ENCODE peak calls at places on chromosomes 12 and 14, in six cellular contexts. Y is IMR-90, L is neuronal stem cell, E is H9, J is trophoblast cell, W is mesendoderm. H is an unnamed sample.

GRCh38 chr12:117105902-117106301 is 6.7 kb upstream of the TESC start:
- DNase-seq in J (no peak), W (no peak), E (no peak), Y (no peak), L (no peak), H (no peak)

GRCh38 chr14:54312166-54312801 is 84.5 kb upstream of the CDKN3 start:
- DNase-seq in E (peak), J (peak), Y (peak), W (peak), L (no peak), H (peak)

GRCh38 chr12:47889040-47889439 is 15.8 kb downstream of the VDR start:
- DNase-seq in Y (no peak), E (no peak), W (no peak), J (no peak), L (no peak), H (no peak)

GRCh38 chr12:52627395-52628110 is 9.2 kb upstream of the KRT73 start:
- DNase-seq in J (no peak), W (no peak), Y (no peak), E (peak), L (no peak), H (no peak)

GRCh38 chr14:89320381-89321000 is 96.5 kb downstream of the FOXN3 start:
- DNase-seq in L (no peak), E (no peak), J (no peak), Y (peak), W (peak), H (no peak)

GRCh38 chr12:72030272-72030671 is 91.6 kb downstream of the TPH2 start:
- DNase-seq in Y (no peak), W (no peak), J (no peak), E (no peak), L (no peak), H (no peak)

GRCh38 chr12:29552994-29553748 is 55.7 kb upstream of the OVCH1 start:
- DNase-seq in E (no peak), W (no peak), Y (no peak), J (no peak), L (no peak), H (no peak)

GRCh38 chr12:23039834-23040233 is 414.9 kb downstream of the ETNK1 start:
- DNase-seq in J (no peak), Y (peak), L (no peak), E (no peak), W (no peak), H (no peak)

GRCh38 chr14:91919814-91920213 is 27.7 kb downstream of the FBLN5 start:
- DNase-seq in W (no peak), J (no peak), Y (peak), E (no peak), L (no peak), H (no peak)

GRCh38 chr14:90864741-90865140 is 48.5 kb upstream of the TTC7B start:
- DNase-seq in L (no peak), E (no peak), W (no peak), Y (no peak), J (no peak), H (no peak)

GRCh38 chr14:54194501-54194900 is 202.3 kb upstream of the CDKN3 start:
- DNase-seq in J (no peak), E (no peak), Y (no peak), L (no peak), W (no peak), H (peak)

GRCh38 chr14:103123634-103124500 is 606 bp downstream of the TNFAIP2 start:
- DNase-seq in J (peak), Y (no peak), W (no peak), L (no peak), E (peak), H (peak)

GRCh38 chr14:75495882-75496281 is 26.4 kb upstream of the BATF start:
- DNase-seq in E (no peak), W (no peak), L (no peak), J (no peak), Y (no peak), H (no peak)

GRCh38 chr12:107322063-107322462 is 228.7 kb upstream of the CRY1 start:
- DNase-seq in J (no peak), E (no peak), L (no peak), Y (no peak), W (no peak), H (no peak)

GRCh38 chr14:59698793-59699192 is 122.2 kb upstream of the CCDC175 start:
- DNase-seq in Y (no peak), L (no peak), W (no peak), E (no peak), J (no peak), H (no peak)

GRCh38 chr14:58815046-58815701 is 177.4 kb downstream of the DACT1 start:
- DNase-seq in L (no peak), Y (peak), J (no peak), W (no peak), E (no peak), H (no peak)

GRCh38 chr14:102867826-102868580 is 54.5 kb upstream of the AMN start:
- DNase-seq in J (no peak), W (no peak), L (no peak), E (no peak), Y (no peak), H (no peak)

GRCh38 chr12:46629331-46630229 is 196.2 kb downstream of the SLC38A4 start:
- DNase-seq in L (no peak), J (no peak), Y (no peak), W (no peak), E (no peak), H (no peak)

GRCh38 chr12:106227641-106228319 is 20.0 kb downstream of the CKAP4 start:
- DNase-seq in Y (no peak), W (no peak), L (no peak), E (peak), J (peak), H (peak)

GRCh38 chr12:98503593-98504367 is 11.6 kb upstream of the TMPO start:
- DNase-seq in J (peak), L (peak), W (peak), E (peak), Y (peak), H (peak)

GRCh38 chr12:105166736-105167135 is 59.2 kb downstream of the WASHC4 start:
- DNase-seq in E (no peak), W (no peak), J (no peak), L (no peak), Y (peak), H (peak)

GRCh38 chr14:55580401-55581010 is 499 bp downstream of the KTN1 start:
- DNase-seq in Y (no peak), J (no peak), E (peak), W (no peak), L (peak), H (peak)

GRCh38 chr12:18221726-18222125 is 39.6 kb upstream of the PIK3C2G start:
- DNase-seq in J (no peak), L (no peak), E (no peak), W (no peak), Y (no peak), H (no peak)

GRCh38 chr14:50233335-50234250 is 2.2 kb upstream of the SOS2 start:
- DNase-seq in L (no peak), Y (no peak), W (no peak), E (no peak), J (peak), H (no peak)

GRCh38 chr14:71680733-71681387 is 251.4 kb upstream of the RGS6 start:
- DNase-seq in E (peak), Y (no peak), L (peak), W (peak), J (no peak), H (no peak)

GRCh38 chr14:100615736-100616695 is 28.8 kb upstream of the BEGAIN start:
- DNase-seq in E (no peak), J (no peak), Y (no peak), W (no peak), L (no peak), H (no peak)

GRCh38 chr12:57226588-57227314 is 2.8 kb upstream of the SHMT2 start:
- DNase-seq in J (no peak), E (peak), L (no peak), Y (no peak), W (peak), H (no peak)

GRCh38 chr12:112977641-112978040 is 678 bp upstream of the OAS2 start:
- DNase-seq in Y (no peak), W (no peak), E (no peak), L (no peak), J (no peak), H (no peak)

GRCh38 chr12:122813310-122813713 is 21.9 kb upstream of the HIP1R start:
- DNase-seq in J (no peak), L (no peak), E (no peak), W (no peak), Y (no peak), H (no peak)

GRCh38 chr14:91418387-91419043 is 895 bp upstream of the CCDC88C start:
- DNase-seq in J (peak), Y (peak), L (peak), W (peak), E (peak), H (peak)

GRCh38 chr14:68958553-68958952 is 20.5 kb downstream of the ACTN1 start:
- DNase-seq in L (no peak), Y (peak), E (no peak), J (no peak), W (no peak), H (peak)

GRCh38 chr14:95320076-95320895 is 578 bp upstream of the CLMN start:
- DNase-seq in L (peak), W (peak), J (no peak), E (peak), Y (no peak), H (no peak)

GRCh38 chr14:76518366-76518765 is 142.4 kb downstream of the ESRRB start:
- DNase-seq in J (no peak), L (no peak), Y (no peak), W (no peak), E (no peak), H (no peak)

GRCh38 chr14:44896275-44897040 is 65.3 kb downstream of the KLHL28 start:
- DNase-seq in L (no peak), J (no peak), E (no peak), W (no peak), Y (no peak), H (no peak)

GRCh38 chr12:580813-581212 is 82.4 kb downstream of the NINJ2 start:
- DNase-seq in W (no peak), J (no peak), L (no peak), Y (no peak), E (peak), H (no peak)

GRCh38 chr12:583251-583869 is 79.9 kb downstream of the NINJ2 start:
- DNase-seq in J (no peak), W (no peak), E (no peak), L (no peak), Y (no peak), H (no peak)

GRCh38 chr12:581746-582145 is 81.5 kb downstream of the NINJ2 start:
- DNase-seq in W (no peak), E (no peak), Y (no peak), J (no peak), L (no peak), H (no peak)

GRCh38 chr12:579450-580110 is 83.7 kb downstream of the NINJ2 start:
- DNase-seq in W (peak), E (no peak), Y (no peak), J (no peak), L (no peak), H (no peak)

DNA sequence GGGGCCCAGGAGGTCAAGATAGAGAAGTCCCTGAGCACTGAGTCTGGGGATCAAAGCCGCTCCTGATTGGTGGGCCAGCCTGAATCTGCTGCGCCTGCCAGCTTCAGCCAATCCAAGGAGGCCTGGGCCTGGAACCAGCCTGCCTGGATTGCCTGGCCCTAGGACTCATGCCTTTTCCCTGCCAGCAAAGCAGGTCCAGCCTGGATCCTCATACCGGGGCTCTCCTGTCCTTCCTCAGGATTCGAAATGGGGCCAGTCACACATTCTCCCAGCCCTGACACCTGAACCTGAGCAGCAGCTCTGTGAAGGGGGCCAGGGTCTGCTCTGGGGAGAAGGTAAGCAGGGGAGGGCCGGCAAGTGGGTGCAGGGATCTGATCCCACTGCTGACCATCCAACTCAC is 81.9 kb downstream of the NINJ2 start:
- DNase-seq in Y (no peak), E (peak), L (no peak), J (no peak), W (no peak), H (no peak)
- H3K23ac ChIP-seq in Y (no peak), E (no peak), L (peak), J (no peak), W (no peak), H (no peak)

GRCh38 chr14:99225804-99226203 is 46.2 kb downstream of the BCL11B start:
- DNase-seq in L (no peak), J (no peak), Y (no peak), E (no peak), W (no peak), H (no peak)
- H2BK5ac ChIP-seq in L (no peak), J (no peak), Y (no peak), E (no peak), W (no peak), H (no peak)

GRCh38 chr12:20040194-20040593 is 328.1 kb upstream of the PDE3A start:
- DNase-seq in W (no peak), E (no peak), Y (no peak), J (no peak), L (no peak), H (no peak)
- H3K23ac ChIP-seq in W (no peak), E (no peak), Y (no peak), J (no peak), L (no peak), H (no peak)

GRCh38 chr14:56810850-56811595 is 744 bp upstream of the OTX2 start:
- DNase-seq in J (no peak), L (no peak), Y (no peak), E (peak), W (peak), H (no peak)
- H2BK5ac ChIP-seq in J (no peak), L (no peak), Y (no peak), E (no peak), W (no peak), H (no peak)

DNA sequence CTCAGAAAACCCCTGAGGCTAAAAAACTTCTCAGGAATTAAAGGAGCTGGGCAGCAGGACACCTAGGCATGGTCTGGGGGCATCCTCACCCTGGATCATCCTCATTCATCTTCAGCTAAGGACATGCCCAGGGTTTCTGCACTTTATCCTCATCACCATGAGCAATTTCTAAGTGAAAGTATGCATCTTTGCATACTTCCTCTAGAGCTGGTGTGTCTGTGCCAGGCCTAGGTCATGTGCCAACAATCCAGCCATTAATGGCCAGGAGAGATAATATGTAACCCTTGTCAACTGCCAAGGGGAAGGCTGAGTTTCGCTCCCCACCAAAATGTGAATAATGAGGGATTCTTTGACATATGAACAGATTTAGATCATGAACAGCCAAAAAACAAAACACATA is 160.5 kb downstream of the KITLG start:
- DNase-seq in Y (peak), J (no peak), E (no peak), W (no peak), L (no peak), H (no peak)
- H3K23ac ChIP-seq in Y (no peak), J (no peak), E (no peak), W (no peak), L (no peak), H (no peak)

DNA sequence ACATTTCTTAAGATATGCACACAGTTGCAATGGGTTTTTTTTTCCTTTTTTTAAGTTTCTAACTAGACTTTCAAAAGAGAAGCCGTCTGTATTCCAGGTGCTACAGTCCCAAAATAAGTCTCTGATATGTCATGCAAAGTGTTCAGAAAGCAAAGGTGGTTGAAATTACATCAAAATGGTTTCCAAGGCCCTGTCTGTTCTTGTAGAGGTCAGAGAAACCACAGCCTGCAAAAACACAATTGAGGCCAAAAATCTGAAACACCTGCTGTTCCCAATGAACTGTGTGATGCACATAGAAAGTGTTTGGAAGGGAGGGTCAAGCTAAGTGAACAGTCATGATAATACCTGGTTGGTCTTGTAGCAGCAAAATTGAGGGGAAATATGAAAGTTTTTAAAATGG is 91.0 kb downstream of the VRK1 start:
- DNase-seq in J (no peak), L (no peak), Y (no peak), E (no peak), W (no peak), H (no peak)
- H2BK5ac ChIP-seq in J (no peak), L (no peak), Y (no peak), E (no peak), W (no peak), H (no peak)

GRCh38 chr12:120247183-120247582 is 18.3 kb downstream of the PXN start:
- DNase-seq in W (no peak), J (no peak), L (no peak), Y (no peak), E (no peak), H (no peak)

GRCh38 chr12:120249266-120249874 is 16.2 kb downstream of the PXN start:
- DNase-seq in Y (no peak), J (peak), W (no peak), L (no peak), E (peak), H (peak)

GRCh38 chr12:120252071-120252906 is 13.2 kb downstream of the PXN start:
- DNase-seq in L (no peak), W (no peak), J (no peak), Y (no peak), E (no peak), H (no peak)

GRCh38 chr12:120247621-120248030 is 17.9 kb downstream of the PXN start:
- DNase-seq in W (no peak), L (no peak), J (peak), Y (peak), E (no peak), H (peak)

DNA sequence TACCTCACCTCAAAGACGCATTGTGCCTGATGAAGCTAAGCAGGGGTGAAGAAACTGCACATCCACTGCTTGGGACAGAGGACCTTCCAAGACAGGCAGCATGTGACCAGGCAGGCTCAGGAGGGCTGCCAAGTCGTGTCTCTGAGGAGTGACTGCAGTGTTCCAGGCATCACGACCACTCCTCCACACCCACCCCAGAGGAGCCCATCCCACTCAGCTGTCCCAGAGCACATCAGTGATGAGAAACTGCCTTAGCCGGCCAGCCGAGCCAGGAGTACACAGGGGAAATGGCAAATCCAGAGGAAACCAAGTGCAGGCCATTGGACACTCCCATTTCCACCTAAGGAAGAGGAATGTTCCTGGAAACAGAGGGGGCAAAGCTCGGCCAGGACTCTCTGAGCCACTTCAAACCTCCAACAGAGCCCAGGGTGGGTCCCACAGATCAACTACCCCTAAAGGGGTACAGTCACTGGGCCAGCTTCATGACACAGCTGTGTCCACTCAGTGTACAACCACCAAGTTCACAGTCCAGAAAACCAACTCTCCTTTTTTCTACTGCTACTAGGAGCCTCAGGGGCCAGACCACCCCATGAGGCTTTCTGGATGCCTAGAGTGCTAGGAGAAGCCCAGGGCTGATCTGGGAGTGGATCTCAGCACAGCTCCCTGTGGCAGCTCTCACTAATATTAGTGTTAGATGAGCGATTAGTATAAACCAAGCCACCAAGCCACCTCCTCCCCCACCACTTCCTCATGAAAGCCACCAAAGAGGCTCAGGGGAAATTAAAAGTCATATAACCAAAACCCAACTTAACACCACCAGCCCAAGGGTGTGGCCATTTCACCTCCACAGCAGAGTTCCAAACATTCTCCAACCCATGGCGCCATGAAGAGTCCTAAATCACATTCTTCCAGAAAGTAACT is 15.4 kb downstream of the PXN start:
- DNase-seq in W (no peak), J (no peak), E (peak), Y (no peak), L (no peak), H (peak)
- H3K23ac ChIP-seq in W (no peak), J (no peak), E (no peak), Y (peak), L (no peak), H (no peak)

GRCh38 chr12:6759741-6760140 is 6.4 kb upstream of the PTMS start:
- DNase-seq in J (no peak), E (no peak), Y (no peak), W (no peak), L (no peak), H (no peak)
- H2BK5ac ChIP-seq in J (no peak), E (no peak), Y (no peak), W (no peak), L (no peak), H (no peak)

H was measured in mesenchymal stem cell.